ENCODE peak calls at places on chromosomes 1 and 21, in ten cellular contexts. A is NCI-H2171 treated with DMSO at 0.1 percent for 48 hours; N is fibroblast of mammary gland; J is left ventricle myocardium inferior; Z is T-helper 1 cell; F is HS-27A; P is cardiac muscle cell; V is glutamatergic neuron; L is activated CD8-positive, alpha-beta memory T cell treated with anti-CD3 and anti-CD28 coated beads for 48 hours; R is midbrain. G is an unnamed sample.
A peak's percentile ranks its signal among the peaks of the same experiment; 100 is the strongest.

GRCh38 chr1:97186381-97186780 is 464.8 kb downstream of the PTBP2 start:
- DNase-seq in P (peak; percentile 19), N (peak; percentile 22), L (no peak), A (no peak), R (no peak), J (no peak), Z (no peak), V (no peak), F (no peak), G (no peak)

GRCh38 chr21:32524010-32524719 is 61.2 kb downstream of the TCP10L start:
- DNase-seq in J (peak; percentile 41), A (no peak), R (no peak), F (peak; percentile 52), Z (no peak), N (peak; percentile 90), P (peak; percentile 80), V (no peak), L (no peak), G (no peak)

GRCh38 chr1:224087358-224087757 is 26.6 kb upstream of the FBXO28 start:
- DNase-seq in P (no peak), J (no peak), Z (no peak), R (no peak), A (no peak), L (no peak), F (no peak), N (no peak), V (no peak), G (no peak)

GRCh38 chr1:168729405-168729802 is 398 bp upstream of the DPT start:
- DNase-seq in Z (no peak), N (no peak), R (no peak), A (no peak), L (no peak), V (no peak), P (no peak), F (no peak), J (no peak), G (no peak)

GRCh38 chr1:227903614-227904501 is 43.9 kb downstream of the WNT9A start:
- DNase-seq in P (no peak), F (no peak), Z (no peak), N (no peak), L (no peak), J (no peak), R (peak; percentile 6), V (peak; percentile 18), A (no peak), G (peak; percentile 46)

GRCh38 chr1:171441278-171441677 is 44.1 kb upstream of the PRRC2C start:
- DNase-seq in P (peak; percentile 51), V (no peak), J (no peak), F (peak; percentile 33), R (no peak), N (peak; percentile 96), A (no peak), Z (no peak), L (no peak), G (no peak)

GRCh38 chr1:59272507-59272906 is 24.4 kb upstream of the FGGY start:
- DNase-seq in N (peak; percentile 80), L (no peak), V (no peak), P (peak; percentile 34), A (no peak), Z (no peak), F (peak; percentile 65), J (no peak), R (no peak), G (no peak)

GRCh38 chr1:192814805-192815204 is 6.0 kb downstream of the RGS2 start:
- DNase-seq in L (no peak), R (no peak), Z (no peak), J (no peak), F (no peak), V (no peak), N (no peak), A (no peak), P (no peak), G (no peak)

GRCh38 chr21:39263372-39263771 is 50.1 kb downstream of the BRWD1 start:
- DNase-seq in N (peak; percentile 72), F (no peak), Z (no peak), A (no peak), V (no peak), P (peak; percentile 15), L (no peak), J (no peak), R (no peak), G (no peak)

GRCh38 chr1:114620419-114620818 is 39.0 kb upstream of the BCAS2 start:
- DNase-seq in Z (no peak), P (no peak), L (no peak), A (no peak), J (no peak), F (no peak), N (no peak), V (no peak), R (no peak), G (no peak)

GRCh38 chr1:94801919-94802546 is 18.1 kb upstream of the SLC44A3 start:
- DNase-seq in F (peak; percentile 66), R (peak; percentile 74), L (no peak), P (peak; percentile 90), J (no peak), A (peak; percentile 78), V (peak; percentile 78), N (peak; percentile 94), Z (no peak), G (peak; percentile 85)

GRCh38 chr1:24454684-24455091 is 39.1 kb downstream of the NIPAL3 start:
- DNase-seq in Z (no peak), L (no peak), F (no peak), P (no peak), J (no peak), V (no peak), N (peak; percentile 30), R (no peak), A (no peak), G (no peak)

GRCh38 chr1:44842763-44843655 is at the start of gene PTCH2:
- DNase-seq in V (peak; percentile 95), A (peak; percentile 81), F (no peak), L (no peak), Z (no peak), J (peak; percentile 74), N (peak; percentile 42), R (peak; percentile 79), P (peak; percentile 88), G (peak; percentile 22)

GRCh38 chr1:43315481-43315880 is 14.7 kb downstream of the TIE1 start:
- DNase-seq in F (no peak), L (no peak), P (no peak), R (peak; percentile 67), A (no peak), Z (no peak), J (no peak), V (no peak), N (no peak), G (peak; percentile 87)

GRCh38 chr1:3581296-3581695 is 30.0 kb downstream of the MEGF6 start:
- DNase-seq in A (no peak), Z (no peak), R (no peak), F (no peak), P (peak; percentile 17), V (no peak), L (no peak), N (no peak), J (no peak), G (no peak)

GRCh38 chr21:46125846-46126301 is 28.0 kb downstream of the COL6A2 start:
- DNase-seq in R (no peak), L (no peak), F (no peak), P (no peak), A (no peak), J (no peak), V (peak; percentile 14), N (no peak), Z (peak; percentile 9), G (no peak)

GRCh38 chr1:218816999-218817398 is 356.7 kb upstream of the LYPLAL1 start:
- DNase-seq in R (no peak), L (no peak), V (no peak), A (no peak), Z (no peak), J (no peak), F (no peak), P (peak; percentile 26), N (no peak), G (no peak)

GRCh38 chr1:160830321-160831153 is 32.1 kb downstream of the CD244 start:
- DNase-seq in Z (peak; percentile 61), F (no peak), P (peak; percentile 71), N (peak; percentile 12), R (no peak), A (no peak), V (peak; percentile 88), L (peak; percentile 51), J (no peak), G (peak; percentile 41)

GRCh38 chr1:178037510-178038253 is 56.2 kb upstream of the RASAL2 start:
- DNase-seq in F (no peak), R (peak; percentile 85), L (no peak), N (peak; percentile 76), V (peak; percentile 84), P (peak; percentile 93), Z (no peak), J (peak; percentile 91), A (no peak), G (peak; percentile 68)

GRCh38 chr1:98439471-98439870 is 222.1 kb upstream of the SNX7 start:
- DNase-seq in F (no peak), Z (no peak), L (no peak), J (no peak), P (no peak), N (no peak), R (no peak), V (no peak), A (no peak), G (no peak)

GRCh38 chr21:33924079-33924765 is 8.6 kb upstream of the ATP5PO start:
- DNase-seq in F (peak; percentile 60), L (peak; percentile 95), N (peak; percentile 76), P (peak; percentile 86), A (peak; percentile 76), V (peak; percentile 93), R (peak; percentile 91), Z (peak; percentile 82), J (peak; percentile 88), G (peak; percentile 94)

GRCh38 chr1:232038704-232039103 is 412.1 kb downstream of the DISC1 start:
- DNase-seq in L (no peak), V (no peak), Z (no peak), R (no peak), A (peak; percentile 54), N (no peak), F (no peak), P (peak; percentile 35), J (peak; percentile 34), G (peak; percentile 24)